ENCODE peak calls at places on chromosome 19, in four cellular contexts. Z is tibial nerve, M is uterus, S is A549. N is an unnamed sample.

GRCh38 chr19:48726573-48726972 is 7.0 kb upstream of the MAMSTR start:
- DNase-seq in M (no peak), S (peak; percentile 65), Z (no peak), N (no peak)

GRCh38 chr19:35143231-35143715 is at the start of gene FXYD7:
- DNase-seq in S (no peak), Z (no peak), M (peak; percentile 51), N (no peak)

GRCh38 chr19:31232220-31232619 is 117.0 kb downstream of the TSHZ3 start:
- DNase-seq in Z (no peak), M (no peak), S (no peak), N (no peak)

GRCh38 chr19:52191951-52192350 is 2.1 kb downstream of the PPP2R1A start:
- DNase-seq in Z (no peak), M (no peak), S (no peak), N (peak; percentile 13)

GRCh38 chr19:4969772-4970531 is 1.0 kb downstream of the KDM4B start:
- DNase-seq in S (no peak), M (no peak), Z (no peak), N (no peak)

GRCh38 chr19:10109528-10109927 is 2.0 kb upstream of the P2RY11 start:
- DNase-seq in S (no peak), M (no peak), Z (no peak), N (no peak)

GRCh38 chr19:42424712-42425131 is 2.5 kb downstream of the LIPE start:
- DNase-seq in M (no peak), S (no peak), Z (no peak), N (peak; percentile 50)

GRCh38 chr19:3966051-3967017 is 4.6 kb downstream of the DAPK3 start:
- DNase-seq in S (no peak), M (no peak), Z (no peak), N (no peak)

GRCh38 chr19:40090256-40091204 is at the start of gene ZNF780A:
- DNase-seq in S (peak; percentile 89), Z (peak; percentile 58), M (peak; percentile 59), N (peak; percentile 85)

GRCh38 chr19:35248310-35249145 is at the start of gene LSR:
- DNase-seq in S (peak; percentile 61), Z (no peak), M (no peak), N (peak; percentile 95)

GRCh38 chr19:6267552-6268381 is 12.0 kb downstream of the MLLT1 start:
- DNase-seq in Z (no peak), M (no peak), S (no peak), N (no peak)

GRCh38 chr19:50415661-50416033 is 3.1 kb upstream of the SPIB start:
- DNase-seq in M (no peak), Z (no peak), S (no peak), N (no peak)

GRCh38 chr19:14774373-14774772 is 4.0 kb downstream of the ADGRE2 start:
- DNase-seq in Z (no peak), M (no peak), S (no peak), N (no peak)

GRCh38 chr19:44767295-44768180 is 10.2 kb upstream of the CBLC start:
- DNase-seq in M (no peak), S (no peak), Z (no peak), N (no peak)

GRCh38 chr19:49331616-49332055 is 3.6 kb upstream of the CD37 start:
- DNase-seq in S (peak; percentile 77), M (no peak), Z (no peak), N (peak; percentile 56)

GRCh38 chr19:31979362-31979761 is 366.0 kb upstream of the ZNF507 start:
- DNase-seq in M (no peak), S (no peak), Z (no peak), N (no peak)

GRCh38 chr19:5451494-5451893 is 3.7 kb upstream of the ZNRF4 start:
- DNase-seq in Z (no peak), S (no peak), M (no peak), N (no peak)

GRCh38 chr19:28429356-28429755 is 783.6 kb downstream of the UQCRFS1 start:
- DNase-seq in M (no peak), Z (no peak), S (no peak), N (no peak)

GRCh38 chr19:48539503-48540096 is 12.4 kb upstream of the SULT2B1 start:
- DNase-seq in S (peak; percentile 94), Z (peak; percentile 12), M (no peak), N (no peak)

GRCh38 chr19:45045671-45046353 is 7.0 kb downstream of the CLASRP start:
- DNase-seq in Z (no peak), S (no peak), M (no peak), N (no peak)

GRCh38 chr19:18650048-18650435 is 13.2 kb downstream of the KLHL26 start:
- DNase-seq in M (peak; percentile 51), Z (peak; percentile 54), S (no peak), N (no peak)
- H3K4me1 ChIP-seq in M (peaks cover 6% of the 10 kb centered on the region), Z (peaks cover 75% of the 10 kb centered on the region), S (no peaks in the 10 kb centered on the region), N (no peaks in the 10 kb centered on the region)

GRCh38 chr19:12733907-12734214 is 623 bp downstream of the TRIR start:
- DNase-seq in Z (no peak), S (no peak), M (no peak), N (no peak)
- H3K4me1 ChIP-seq in Z (peaks cover 67% of the 10 kb centered on the region), S (peaks cover 28% of the 10 kb centered on the region), M (peaks cover 21% of the 10 kb centered on the region), N (peaks cover 12% of the 10 kb centered on the region)

GRCh38 chr19:8239528-8240273 is 30.5 kb downstream of the CERS4 start:
- DNase-seq in S (no peak), M (no peak), Z (no peak), N (no peak)
- H3K4me1 ChIP-seq in S (no peaks in the 10 kb centered on the region), M (no peaks in the 10 kb centered on the region), Z (peaks cover 28% of the 10 kb centered on the region), N (peaks cover 12% of the 10 kb centered on the region)

GRCh38 chr19:55640043-55640576 is 692 bp upstream of the ZNF580 start:
- DNase-seq in Z (peak; percentile 35), M (no peak), S (peak; percentile 49), N (no peak)

GRCh38 chr19:55640577-55641375 is at the start of gene ZNF580:
- DNase-seq in M (no peak), S (peak; percentile 77), Z (peak; percentile 25), N (peak; percentile 81)

GRCh38 chr19:55637534-55637933 is 3.3 kb upstream of the ZNF580 start:
- DNase-seq in Z (no peak), S (no peak), M (no peak), N (no peak)

GRCh38 chr19:55636723-55637122 is 4.1 kb upstream of the ZNF580 start:
- DNase-seq in Z (no peak), M (no peak), S (no peak), N (no peak)

GRCh38 chr19:55638864-55639359 is 1.9 kb upstream of the ZNF580 start:
- DNase-seq in Z (no peak), M (no peak), S (peak; percentile 87), N (peak; percentile 69)
- H3K4me1 ChIP-seq in Z (peaks cover 84% of the 10 kb centered on the region), M (peaks cover 34% of the 10 kb centered on the region), S (peaks cover 28% of the 10 kb centered on the region), N (peaks cover 27% of the 10 kb centered on the region)

GRCh38 chr19:47509973-47510372 is 4.9 kb downstream of the NAPA start:
- DNase-seq in Z (no peak), M (no peak), S (no peak), N (no peak)
- H3K4me1 ChIP-seq in Z (peaks cover 84% of the 10 kb centered on the region), M (peaks cover 66% of the 10 kb centered on the region), S (peaks cover 22% of the 10 kb centered on the region), N (no peaks in the 10 kb centered on the region)

GRCh38 chr19:29680447-29680846 is 15.2 kb downstream of the PLEKHF1 start:
- DNase-seq in Z (no peak), S (no peak), M (no peak), N (no peak)

GRCh38 chr19:29682236-29682895 is 17.1 kb downstream of the PLEKHF1 start:
- DNase-seq in M (no peak), S (no peak), Z (no peak), N (no peak)

GRCh38 chr19:29679598-29680210 is 14.4 kb downstream of the PLEKHF1 start:
- DNase-seq in Z (no peak), M (no peak), S (no peak), N (no peak)

GRCh38 chr19:29681422-29682235 is 16.4 kb downstream of the PLEKHF1 start:
- DNase-seq in Z (peak; percentile 33), M (no peak), S (no peak), N (no peak)

GRCh38 chr19:29680937-29681336 is 15.7 kb downstream of the PLEKHF1 start:
- DNase-seq in Z (no peak), S (no peak), M (no peak), N (no peak)
- H3K4me1 ChIP-seq in Z (peaks cover 81% of the 10 kb centered on the region), S (no peaks in the 10 kb centered on the region), M (peaks cover 19% of the 10 kb centered on the region), N (no peaks in the 10 kb centered on the region)

N was measured in HAP-1.